ENCODE peak calls at places on chromosomes 4 and X, in seven cellular contexts. P is lung, C is IMR-90, H is small intestine, M is aorta, Q is right atrium auricular region, I is vagina. F is an unnamed sample. For H3K9me3, the result is how much of the 10 kb centered on the place peaks cover.

GRCh38 chr4:8369426-8370105 is 71.0 kb downstream of the ACOX3 start:
- DNase-seq in P (no peak), C (no peak), H (no peak), M (no peak), Q (no peak), I (no peak), F (no peak)

GRCh38 chr4:148790691-148791090 is 348.5 kb upstream of the NR3C2 start:
- DNase-seq in P (no peak), C (peak), H (no peak), M (no peak), Q (no peak), I (no peak), F (no peak)

GRCh38 chrX:41276661-41277506 is 57.1 kb upstream of the DDX3X start:
- DNase-seq in P (no peak), C (no peak), H (no peak), M (no peak), Q (no peak), I (no peak), F (no peak)

GRCh38 chrX:119692241-119693031 is 532 bp downstream of the SEPTIN6 start:
- DNase-seq in P (no peak), C (peak), H (peak), M (peak), Q (peak), I (no peak), F (peak)

GRCh38 chrX:15781964-15782711 is 8.1 kb upstream of the ZRSR2 start:
- DNase-seq in P (no peak), C (no peak), H (peak), M (no peak), Q (no peak), I (no peak), F (no peak)

GRCh38 chr4:139800082-139800481 is 134.5 kb downstream of the MGST2 start:
- DNase-seq in P (no peak), C (no peak), H (no peak), M (no peak), Q (no peak), I (no peak), F (no peak)

GRCh38 chrX:124274438-124275166 is 57.9 kb upstream of the TEX13D start:
- DNase-seq in P (no peak), C (no peak), H (no peak), M (no peak), Q (no peak), I (no peak), F (no peak)

GRCh38 chrX:11412715-11413623 is 119.8 kb downstream of the AMELX start:
- DNase-seq in P (no peak), C (no peak), H (no peak), M (peak), Q (no peak), I (no peak), F (no peak)

GRCh38 chr4:78780093-78780492 is 3.9 kb downstream of the BMP2K start:
- DNase-seq in P (no peak), C (no peak), H (no peak), M (no peak), Q (no peak), I (no peak), F (no peak)

GRCh38 chrX:651922-652775 is 21.6 kb downstream of the SHOX start:
- DNase-seq in P (no peak), C (no peak), H (no peak), M (no peak), Q (no peak), I (no peak), F (no peak)

GRCh38 chr4:81237791-81238190 is 22.8 kb upstream of the PRKG2 start:
- DNase-seq in P (no peak), C (no peak), H (no peak), M (no peak), Q (no peak), I (no peak), F (no peak)

GRCh38 chr4:16212138-16212782 is 14.0 kb downstream of the TAPT1 start:
- DNase-seq in P (no peak), C (no peak), H (no peak), M (no peak), Q (no peak), I (no peak), F (no peak)

GRCh38 chr4:14059006-14059405 is 431.5 kb upstream of the BOD1L1 start:
- DNase-seq in P (no peak), C (peak), H (no peak), M (no peak), Q (no peak), I (no peak), F (no peak)

GRCh38 chr4:176432811-176433540 is 113.2 kb downstream of the SPCS3 start:
- DNase-seq in P (no peak), C (no peak), H (no peak), M (no peak), Q (no peak), I (no peak), F (no peak)

GRCh38 chr4:165331823-165332222 is 4.4 kb downstream of the MSMO1 start:
- DNase-seq in P (no peak), C (no peak), H (no peak), M (no peak), Q (no peak), I (no peak), F (no peak)

GRCh38 chrX:7147431-7147977 is at the start of gene STS:
- DNase-seq in P (peak), C (peak), H (peak), M (peak), Q (peak), I (no peak), F (peak)

GRCh38 chrX:40539214-40540142 is 41.3 kb upstream of the ATP6AP2 start:
- DNase-seq in P (peak), C (peak), H (peak), M (peak), Q (peak), I (no peak), F (peak)

GRCh38 chr4:121726642-121727268 is 30.0 kb upstream of the ANXA5 start:
- DNase-seq in P (no peak), C (peak), H (peak), M (no peak), Q (no peak), I (no peak), F (no peak)

GRCh38 chr4:123312951-123313592 is 83.5 kb upstream of the SPRY1 start:
- DNase-seq in P (no peak), C (no peak), H (no peak), M (no peak), Q (no peak), I (no peak), F (no peak)

GRCh38 chr4:75895744-75896314 is 6.4 kb downstream of the PPEF2 start:
- DNase-seq in P (no peak), C (peak), H (peak), M (no peak), Q (no peak), I (no peak), F (no peak)

GRCh38 chrX:139112432-139112831 is 400.9 kb upstream of the FGF13 start:
- DNase-seq in P (no peak), C (no peak), H (no peak), M (no peak), Q (no peak), I (no peak), F (no peak)

GRCh38 chr4:62644372-62644771 is 1444.2 kb downstream of the ADGRL3 start:
- DNase-seq in P (no peak), C (no peak), H (peak), M (no peak), Q (no peak), I (no peak), F (no peak)

GRCh38 chr4:170015285-170015684 is 10.9 kb downstream of the MFAP3L start:
- DNase-seq in P (no peak), C (no peak), H (no peak), M (no peak), Q (no peak), I (no peak), F (no peak)

GRCh38 chrX:9378980-9379696 is 85.7 kb upstream of the TBL1X start:
- DNase-seq in P (no peak), C (peak), H (no peak), M (no peak), Q (no peak), I (no peak), F (no peak)

GRCh38 chr4:32106767-32107166 is 1386.6 kb downstream of the PCDH7 start:
- DNase-seq in P (no peak), C (no peak), H (no peak), M (no peak), Q (no peak), I (no peak), F (no peak)

GRCh38 chr4:130029442-130029841 is 933.5 kb downstream of the C4orf33 start:
- DNase-seq in P (no peak), C (no peak), H (no peak), M (no peak), Q (no peak), I (no peak), F (no peak)

GRCh38 chr4:156198511-156198910 is 244.8 kb upstream of the CTSO start:
- DNase-seq in P (no peak), C (no peak), H (no peak), M (no peak), Q (no peak), I (no peak), F (no peak)

GRCh38 chrX:154019633-154020499 is at the start of gene IRAK1:
- DNase-seq in P (peak), C (peak), H (peak), M (peak), Q (no peak), I (no peak), F (peak)

GRCh38 chr4:57916479-57916878 is 806.3 kb upstream of the IGFBP7 start:
- DNase-seq in P (no peak), C (no peak), H (no peak), M (no peak), Q (no peak), I (no peak), F (no peak)

GRCh38 chr4:139857021-139857420 is 191.4 kb downstream of the MGST2 start:
- DNase-seq in P (no peak), C (peak), H (peak), M (no peak), Q (no peak), I (no peak), F (no peak)

GRCh38 chrX:63430026-63430425 is 78.9 kb upstream of the SPIN4 start:
- DNase-seq in P (no peak), C (no peak), H (no peak), M (no peak), Q (no peak), I (no peak), F (no peak)
- H3K9me3 ChIP-seq in P (under half), C (under half), H (under half), M (under half), Q (under half), I (under half), F (under half)

GRCh38 chr4:189921058-189921457 is 19.6 kb upstream of the FRG1 start:
- DNase-seq in P (no peak), C (no peak), H (no peak), M (no peak), Q (no peak), I (no peak), F (no peak)
- H3K9me3 ChIP-seq in P (under half), C (under half), H (under half), M (under half), Q (under half), I (under half), F (under half)

GRCh38 chr4:104352211-104352610 is 142.5 kb downstream of the CXXC4 start:
- DNase-seq in P (no peak), C (no peak), H (no peak), M (no peak), Q (no peak), I (no peak), F (no peak)
- H3K9me3 ChIP-seq in P (under half), C (under half), H (under half), M (under half), Q (under half), I (under half), F (under half)

DNA sequence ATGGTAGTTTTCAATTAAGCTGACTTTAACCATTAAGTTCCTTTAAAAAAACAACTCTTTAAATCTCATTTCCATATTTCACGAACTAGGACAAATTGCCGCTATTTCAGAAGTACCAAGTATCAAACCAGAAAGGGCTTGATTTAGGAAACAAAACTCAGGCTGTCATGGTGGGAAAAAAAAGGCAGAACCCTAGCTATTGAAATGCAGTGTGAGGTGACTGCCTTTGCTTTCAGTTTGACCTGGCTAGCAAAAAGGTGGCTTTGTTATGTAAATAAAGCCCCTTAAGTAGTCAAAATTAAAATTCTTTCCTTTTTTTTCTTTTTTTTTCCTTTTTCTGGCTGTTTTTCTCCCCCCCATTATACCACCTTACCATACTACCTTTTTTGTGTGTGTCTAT is 40.6 kb upstream of the CYP2U1 start:
- DNase-seq in P (no peak), C (no peak), H (no peak), M (no peak), Q (no peak), I (no peak), F (no peak)
- H3K9me3 ChIP-seq in P (under half), C (under half), H (under half), M (under half), Q (under half), I (under half), F (under half)

GRCh38 chr4:55435136-55435535 is 39.4 kb downstream of the TMEM165 start:
- DNase-seq in P (no peak), C (peak), H (peak), M (no peak), Q (no peak), I (no peak), F (no peak)

GRCh38 chr4:55426518-55426917 is 30.8 kb downstream of the TMEM165 start:
- DNase-seq in P (no peak), C (no peak), H (no peak), M (no peak), Q (no peak), I (no peak), F (no peak)

GRCh38 chr4:55437823-55438222 is 42.1 kb downstream of the TMEM165 start:
- DNase-seq in P (no peak), C (no peak), H (no peak), M (no peak), Q (no peak), I (no peak), F (no peak)

GRCh38 chr4:55437356-55437796 is 41.6 kb downstream of the TMEM165 start:
- DNase-seq in P (no peak), C (peak), H (peak), M (no peak), Q (no peak), I (no peak), F (no peak)

GRCh38 chr4:55431710-55432336 is 36.1 kb downstream of the TMEM165 start:
- DNase-seq in P (no peak), C (no peak), H (no peak), M (no peak), Q (no peak), I (no peak), F (no peak)
- H3K9me3 ChIP-seq in P (under half), C (under half), H (under half), M (under half), Q (under half), I (under half), F (under half)